ENCODE peak calls at places on chromosome 19, in four cellular contexts. X is breast epithelium, K is IMR-90, Q is heart left ventricle. O is an unnamed sample. For H3K4me1, the result is how much of the 10 kb centered on the place peaks cover.

GRCh38 chr19:49591731-49592485 is 926 bp downstream of the PRR12 start:
- DNase-seq in X (peak), K (peak), Q (peak), O (no peak)

GRCh38 chr19:39752390-39752789 is 14.6 kb upstream of the CLC start:
- DNase-seq in X (no peak), K (no peak), Q (no peak), O (no peak)

GRCh38 chr19:38557205-38557799 is 60.5 kb downstream of the MAP4K1 start:
- DNase-seq in X (no peak), K (no peak), Q (no peak), O (no peak)

GRCh38 chr19:32743447-32743846 is 23.9 kb downstream of the TDRD12 start:
- DNase-seq in X (no peak), K (no peak), Q (no peak), O (no peak)

GRCh38 chr19:35734889-35735288 is 7.4 kb downstream of the IGFLR1 start:
- DNase-seq in X (no peak), K (no peak), Q (no peak), O (no peak)

GRCh38 chr19:36009220-36009619 is 607 bp upstream of the SYNE4 start:
- DNase-seq in X (peak), K (peak), Q (peak), O (no peak)

GRCh38 chr19:47446534-47447469 is 24.9 kb downstream of the SLC8A2 start:
- DNase-seq in X (no peak), K (no peak), Q (no peak), O (no peak)

GRCh38 chr19:56477429-56478338 is 539 bp upstream of the ZNF667 start:
- DNase-seq in X (peak), K (peak), Q (peak), O (no peak)

GRCh38 chr19:50633359-50633758 is 6.3 kb downstream of the SYT3 start:
- DNase-seq in X (no peak), K (no peak), Q (no peak), O (no peak)

GRCh38 chr19:38277969-38278680 is 13.8 kb downstream of the SPINT2 start:
- DNase-seq in X (peak), K (peak), Q (peak), O (no peak)

GRCh38 chr19:35229601-35230000 is 1.1 kb upstream of the FAM187B start:
- DNase-seq in X (no peak), K (no peak), Q (no peak), O (no peak)

GRCh38 chr19:18194554-18195238 is 1.7 kb downstream of the MPV17L2 start:
- DNase-seq in X (peak), K (peak), Q (no peak), O (no peak)

GRCh38 chr19:35136977-35137702 is 1.5 kb upstream of the FXYD1 start:
- DNase-seq in X (no peak), K (no peak), Q (no peak), O (no peak)

GRCh38 chr19:3695986-3696659 is 4.1 kb downstream of the PIP5K1C start:
- DNase-seq in X (no peak), K (no peak), Q (no peak), O (no peak)

GRCh38 chr19:41223431-41224234 is 4.6 kb downstream of the AXL start:
- DNase-seq in X (no peak), K (peak), Q (no peak), O (no peak)

GRCh38 chr19:4365341-4365740 is 22.0 kb downstream of the MPND start:
- DNase-seq in X (no peak), K (no peak), Q (no peak), O (no peak)

GRCh38 chr19:35977446-35978222 is 17.4 kb upstream of the SDHAF1 start:
- DNase-seq in X (no peak), K (no peak), Q (no peak), O (no peak)

DNA sequence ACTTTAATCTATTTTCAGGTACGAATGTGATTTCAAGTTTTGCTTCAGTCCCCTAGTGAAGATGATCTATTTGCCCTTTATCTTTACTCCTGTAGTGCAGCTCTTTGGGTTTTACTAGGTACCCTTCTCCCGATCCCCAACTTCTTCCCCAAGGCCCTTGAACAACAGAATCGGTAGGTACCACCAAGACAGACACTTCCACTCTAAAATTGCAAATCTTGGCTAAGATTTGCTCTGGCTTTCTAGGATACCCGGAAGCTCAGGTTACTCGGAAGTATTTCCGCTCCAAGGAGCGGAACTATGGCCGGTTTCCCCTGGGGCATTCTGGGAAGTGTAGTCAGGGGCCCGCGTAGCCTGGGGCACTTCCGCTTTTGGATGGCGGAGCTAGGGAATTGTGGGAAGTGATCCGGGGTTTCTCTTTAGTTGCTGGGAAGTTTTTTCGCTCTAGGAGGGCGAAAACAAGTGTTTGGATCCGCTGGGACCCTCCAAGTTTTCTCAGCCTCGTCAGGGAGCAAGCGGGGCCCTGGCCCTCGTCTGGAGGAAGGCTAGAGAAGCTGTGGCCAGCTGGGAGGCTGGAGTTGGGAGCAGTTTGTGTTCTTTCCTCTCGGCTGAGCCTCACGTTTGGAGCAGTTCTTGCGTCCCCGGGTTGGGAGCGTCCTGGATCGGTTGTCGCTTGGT is 5.1 kb upstream of the ZNF227 start:
- DNase-seq in X (peak), K (peak), Q (peak), O (peak)
- TF ChIP-seq POLR2A in X (no peak), K (no peak), Q (peak), O (no peak)

GRCh38 chr19:15317392-15318011 is 14.8 kb downstream of the BRD4 start:
- DNase-seq in X (no peak), K (peak), Q (no peak), O (no peak)

GRCh38 chr19:15315101-15315500 is 17.2 kb downstream of the BRD4 start:
- DNase-seq in X (no peak), K (no peak), Q (no peak), O (no peak)

GRCh38 chr19:15316498-15316897 is 15.8 kb downstream of the BRD4 start:
- DNase-seq in X (no peak), K (peak), Q (no peak), O (no peak)

GRCh38 chr19:15320118-15320517 is 12.2 kb downstream of the BRD4 start:
- DNase-seq in X (no peak), K (peak), Q (no peak), O (no peak)

DNA sequence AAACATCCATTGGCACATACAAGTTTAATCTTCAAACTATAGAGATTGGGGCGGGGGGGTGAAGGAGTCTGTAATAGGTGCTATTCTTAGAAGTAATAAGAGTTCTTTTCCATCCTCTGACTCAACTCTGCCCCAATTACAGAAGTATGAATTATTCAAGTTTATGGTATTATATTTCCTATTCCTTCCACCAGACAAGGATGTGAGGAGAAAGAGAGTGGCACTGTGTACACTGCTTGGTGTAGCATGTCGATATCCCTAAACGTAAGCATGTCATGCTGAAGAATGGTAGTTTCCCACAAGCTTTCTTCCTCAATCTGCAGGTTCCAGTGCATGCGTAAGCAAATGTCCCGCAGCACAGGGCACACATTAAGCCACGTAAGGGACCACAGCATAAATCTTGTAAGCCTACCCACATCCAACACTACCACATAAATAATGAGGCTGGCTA is 14.1 kb downstream of the BRD4 start:
- DNase-seq in X (no peak), K (peak), Q (no peak), O (no peak)
- H3K4me1 ChIP-seq in X (under half), K (half or more), Q (half or more), O (half or more)

GRCh38 chr19:53775524-53775923 is 48.6 kb downstream of the NLRP12 start:
- DNase-seq in X (no peak), K (no peak), Q (no peak), O (no peak)
- TF ChIP-seq CTCF in X (no peak), K (no peak), Q (no peak), O (no peak)

GRCh38 chr19:1163283-1163933 is 10.7 kb downstream of the SBNO2 start:
- DNase-seq in X (no peak), K (no peak), Q (no peak), O (no peak)
- TF ChIP-seq POLR2A in X (no peak), K (no peak), Q (no peak), O (no peak)

GRCh38 chr19:55256562-55257460 is 2.0 kb downstream of the PPP6R1 start:
- DNase-seq in X (no peak), K (no peak), Q (no peak), O (no peak)
- H3K4me1 ChIP-seq in X (under half), K (under half), Q (under half), O (half or more)

DNA sequence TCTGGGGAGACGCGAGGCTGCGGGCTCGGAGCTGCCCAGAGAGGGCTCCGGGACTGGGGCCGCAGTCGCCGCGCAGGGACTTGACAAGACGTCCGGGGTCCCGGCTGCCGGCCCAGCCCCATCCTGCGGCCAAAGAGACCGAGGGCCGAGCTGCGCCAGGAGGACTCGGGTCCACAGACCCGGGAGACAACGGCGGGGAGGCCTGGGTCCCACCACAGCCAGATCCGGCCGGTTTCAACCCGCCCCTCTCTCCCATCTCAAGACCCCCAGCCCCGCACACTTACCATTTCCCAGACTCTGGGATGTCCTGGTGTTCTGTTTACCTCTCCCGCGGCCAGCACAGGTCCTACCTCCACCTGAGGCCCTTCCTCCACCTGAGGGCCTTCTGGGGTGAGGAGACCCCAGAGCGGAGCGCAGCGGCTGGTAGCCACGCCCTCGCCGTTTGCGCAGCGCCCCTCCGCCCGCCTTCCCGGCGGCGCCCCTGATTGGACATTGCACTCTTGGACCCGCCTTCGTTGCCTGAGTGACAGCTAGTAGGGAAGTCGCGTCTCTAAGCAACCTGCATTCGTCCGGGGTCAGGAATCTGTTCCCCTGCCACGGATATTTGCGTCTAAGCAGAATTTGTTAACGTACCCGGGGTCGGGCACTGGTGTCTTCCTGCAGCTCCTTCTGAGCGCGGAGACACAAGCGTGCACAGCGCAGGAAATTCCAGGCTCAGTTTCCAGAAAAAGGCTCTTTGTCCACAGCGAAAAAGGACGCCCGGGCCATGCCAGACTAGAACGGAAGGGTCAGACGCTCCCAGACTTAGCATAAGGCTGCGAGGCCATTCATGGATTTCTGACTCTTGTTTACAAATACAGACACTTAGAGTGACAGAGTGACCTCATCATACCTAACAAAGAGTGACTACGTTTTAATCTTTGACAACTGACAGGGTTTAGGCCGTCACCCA is at the start of gene ZNF709:
- DNase-seq in X (peak), K (peak), Q (peak), O (peak)
- TF ChIP-seq CTCF in X (no peak), K (no peak), Q (no peak), O (no peak)

GRCh38 chr19:28827382-28827781 is 385.6 kb downstream of the UQCRFS1 start:
- DNase-seq in X (no peak), K (no peak), Q (no peak), O (no peak)

GRCh38 chr19:28831464-28831863 is 381.5 kb downstream of the UQCRFS1 start:
- DNase-seq in X (no peak), K (no peak), Q (no peak), O (no peak)

GRCh38 chr19:28829762-28830161 is 383.2 kb downstream of the UQCRFS1 start:
- DNase-seq in X (no peak), K (no peak), Q (no peak), O (no peak)

GRCh38 chr19:28823338-28823961 is 389.5 kb downstream of the UQCRFS1 start:
- DNase-seq in X (no peak), K (no peak), Q (no peak), O (no peak)

DNA sequence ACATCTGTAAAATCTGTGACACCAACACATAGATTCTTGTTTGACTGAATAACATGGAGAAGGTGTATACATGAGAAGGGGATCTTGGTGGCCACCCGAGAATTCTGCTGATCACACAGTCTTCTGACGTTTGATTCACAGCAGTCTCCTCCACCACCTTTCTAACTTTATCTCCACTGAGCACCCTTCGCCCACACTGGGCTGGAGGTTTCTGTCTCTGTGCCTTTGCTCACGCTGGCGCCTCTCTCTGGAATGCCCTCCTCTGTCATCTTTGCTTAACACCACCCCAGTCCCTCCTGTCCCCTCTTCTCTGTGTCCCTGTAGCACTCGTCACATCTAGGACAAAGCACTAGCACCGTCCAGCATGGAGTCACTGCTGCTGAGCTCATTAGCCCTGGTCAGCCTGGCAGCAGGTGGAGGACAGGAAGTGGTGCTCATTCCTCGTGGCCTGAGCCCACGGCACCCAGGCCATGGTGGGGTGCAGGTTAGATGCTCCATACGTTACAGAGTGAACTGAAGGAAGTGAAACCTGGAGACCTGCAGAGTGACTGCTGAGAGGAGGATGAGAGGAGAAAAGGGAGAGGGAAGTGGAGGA is 384.6 kb downstream of the UQCRFS1 start:
- DNase-seq in X (no peak), K (no peak), Q (no peak), O (no peak)
- TF ChIP-seq POLR2A in X (no peak), K (no peak), Q (no peak), O (no peak)

GRCh38 chr19:5973376-5973775 is 4.6 kb downstream of the RANBP3 start:
- DNase-seq in X (no peak), K (no peak), Q (no peak), O (no peak)

GRCh38 chr19:5971714-5972354 is 6.1 kb downstream of the RANBP3 start:
- DNase-seq in X (no peak), K (no peak), Q (no peak), O (no peak)

GRCh38 chr19:5973867-5974635 is 3.9 kb downstream of the RANBP3 start:
- DNase-seq in X (no peak), K (no peak), Q (no peak), O (no peak)

GRCh38 chr19:5974721-5975387 is 3.1 kb downstream of the RANBP3 start:
- DNase-seq in X (no peak), K (peak), Q (no peak), O (no peak)

DNA sequence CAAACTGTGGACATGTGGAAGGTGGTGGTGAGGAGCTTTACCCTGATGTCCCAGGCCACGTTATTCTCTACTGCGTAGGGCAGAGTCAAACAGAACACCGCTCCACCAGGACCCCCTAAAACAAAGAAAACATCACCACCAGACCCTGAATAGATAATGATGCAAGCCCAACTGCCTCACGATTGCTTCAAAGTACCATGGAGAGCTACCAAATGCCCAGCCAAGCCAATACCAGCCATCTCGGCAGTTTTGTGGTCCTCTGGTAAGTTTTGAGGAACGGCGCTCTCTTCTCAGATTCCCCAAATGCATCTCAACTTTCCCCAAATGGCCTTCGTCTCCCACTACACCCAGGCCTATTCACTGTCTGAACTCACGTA is 5.6 kb downstream of the RANBP3 start:
- DNase-seq in X (no peak), K (no peak), Q (no peak), O (no peak)
- H3K4me1 ChIP-seq in X (under half), K (under half), Q (under half), O (half or more)

GRCh38 chr19:2523630-2524311 is 47.8 kb downstream of the GADD45B start:
- DNase-seq in X (no peak), K (peak), Q (no peak), O (no peak)
- TF ChIP-seq CTCF in X (no peak), K (peak), Q (no peak), O (no peak)

DNA sequence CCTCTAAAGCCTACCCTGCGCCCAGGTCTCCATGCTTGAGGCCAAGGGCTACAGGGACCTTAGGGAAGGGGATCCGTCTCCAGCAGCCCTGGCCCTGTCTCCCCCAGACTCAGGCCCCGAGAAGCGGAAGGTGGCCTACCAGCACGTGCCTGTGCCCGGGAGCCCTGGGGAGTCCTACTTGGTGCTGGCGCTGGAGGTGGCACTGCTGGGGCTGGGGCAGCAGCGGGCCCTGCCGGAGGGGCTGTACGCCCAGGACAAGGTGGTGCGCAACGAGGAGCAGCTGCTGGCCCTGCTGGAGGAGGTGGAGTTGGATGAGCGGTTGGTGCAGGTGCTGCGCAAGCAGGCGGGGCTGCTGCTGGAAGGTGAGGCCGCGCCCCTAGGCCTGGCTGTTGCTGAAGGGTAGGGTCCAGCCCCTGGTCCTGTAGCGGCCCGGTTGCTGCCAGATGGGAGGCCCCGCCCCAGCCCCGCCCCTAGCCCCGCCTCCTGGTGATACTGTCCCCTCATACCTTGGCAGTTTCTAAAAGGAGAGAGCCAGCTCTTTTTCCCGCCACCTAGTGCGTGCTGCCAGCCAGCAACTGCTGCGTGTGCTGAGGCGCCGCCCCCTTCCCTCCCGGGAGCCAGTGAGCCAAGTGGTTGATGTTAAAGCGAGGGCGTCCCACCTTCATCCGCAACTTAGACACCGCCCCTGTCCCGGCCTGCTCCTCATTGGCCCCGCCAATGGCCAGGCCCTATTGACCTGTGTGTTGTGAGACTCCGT is 22.6 kb downstream of the ZSWIM4 start:
- DNase-seq in X (no peak), K (no peak), Q (no peak), O (no peak)
- TF ChIP-seq POLR2A in X (no peak), K (no peak), Q (no peak), O (no peak)